ENCODE peak calls at places on chromosomes 6 and 20, in nine cellular contexts. N is A673, R is fibroblast of pulmonary artery, Z is heart right ventricle, L is AG10803, J is neural progenitor cell, C is AG04450, Q is A549, I is gastrocnemius medialis. E is an unnamed sample.
A peak's percentile ranks its signal among the peaks of the same experiment; 100 is the strongest.

GRCh38 chr6:51410453-51410852 is 591.8 kb downstream of the TFAP2B start:
- DNase-seq in C (no peak), R (no peak), Q (no peak), L (no peak), N (no peak), J (no peak), Z (no peak), I (no peak), E (no peak)

GRCh38 chr6:76774750-76775396 is 688.4 kb downstream of the HTR1B start:
- DNase-seq in I (no peak), C (no peak), L (no peak), N (no peak), Q (no peak), J (peak; percentile 4), Z (peak; percentile 34), R (peak; percentile 51), E (peak; percentile 33)

GRCh38 chr6:106422551-106422950 is 62.0 kb downstream of the CRYBG1 start:
- DNase-seq in I (no peak), Z (no peak), C (no peak), J (no peak), R (no peak), Q (no peak), L (no peak), N (no peak), E (no peak)

GRCh38 chr6:169970306-169970988 is 219.0 kb downstream of the ERMARD start:
- DNase-seq in C (no peak), N (no peak), R (no peak), I (peak; percentile 10), L (no peak), Q (no peak), J (no peak), Z (no peak), E (no peak)

GRCh38 chr20:699811-700338 is 24.3 kb upstream of the SCRT2 start:
- DNase-seq in N (no peak), J (peak; percentile 55), R (no peak), Q (no peak), Z (peak; percentile 69), C (no peak), L (no peak), I (peak; percentile 74), E (no peak)

GRCh38 chr6:125872259-125872921 is 81.6 kb downstream of the NCOA7 start:
- DNase-seq in Q (peak; percentile 60), R (peak; percentile 39), C (no peak), J (no peak), L (peak; percentile 19), N (no peak), Z (no peak), I (no peak), E (no peak)

GRCh38 chr6:1110164-1110563 is 201.7 kb upstream of the FOXQ1 start:
- DNase-seq in Q (peak; percentile 6), L (no peak), N (no peak), Z (no peak), R (no peak), C (no peak), J (no peak), I (no peak), E (peak; percentile 9)

GRCh38 chr6:100475554-100476325 is 11.0 kb upstream of the SIM1 start:
- DNase-seq in I (no peak), L (no peak), J (no peak), N (no peak), Q (peak; percentile 7), R (no peak), C (no peak), Z (no peak), E (no peak)

GRCh38 chr6:33640361-33640760 is 19.2 kb downstream of the ITPR3 start:
- DNase-seq in R (no peak), N (no peak), C (no peak), J (no peak), Z (no peak), L (no peak), I (no peak), Q (no peak), E (no peak)

GRCh38 chr6:164827537-164827936 is 481.9 kb downstream of the C6orf118 start:
- DNase-seq in N (no peak), Z (no peak), L (no peak), C (no peak), J (no peak), I (no peak), Q (no peak), R (no peak), E (no peak)

GRCh38 chr20:52179331-52180166 is 12.0 kb downstream of the ZFP64 start:
- DNase-seq in N (no peak), Q (no peak), L (peak; percentile 30), J (no peak), I (no peak), R (no peak), C (no peak), Z (no peak), E (peak; percentile 83)

GRCh38 chr6:25302677-25303128 is 23.5 kb downstream of the CARMIL1 start:
- DNase-seq in R (peak; percentile 72), Z (no peak), L (peak; percentile 84), Q (peak; percentile 57), J (peak; percentile 14), C (no peak), I (no peak), N (peak; percentile 28), E (peak; percentile 52)

GRCh38 chr6:123619156-123619555 is 17.6 kb downstream of the TRDN start:
- DNase-seq in Z (peak; percentile 25), L (no peak), I (peak; percentile 71), Q (no peak), N (no peak), R (no peak), C (no peak), J (no peak), E (no peak)

GRCh38 chr6:152070556-152070955 is 263.1 kb downstream of the ESR1 start:
- DNase-seq in Q (no peak), L (no peak), J (no peak), I (no peak), C (no peak), N (no peak), R (no peak), Z (no peak), E (no peak)

GRCh38 chr6:152071843-152072242 is 264.4 kb downstream of the ESR1 start:
- DNase-seq in C (no peak), N (no peak), Z (no peak), I (no peak), J (no peak), Q (no peak), R (no peak), L (no peak), E (no peak)

GRCh38 chr6:152068622-152069261 is 261.3 kb downstream of the ESR1 start:
- DNase-seq in N (peak; percentile 28), I (no peak), Q (no peak), L (no peak), C (no peak), J (no peak), R (peak; percentile 21), Z (no peak), E (no peak)

DNA sequence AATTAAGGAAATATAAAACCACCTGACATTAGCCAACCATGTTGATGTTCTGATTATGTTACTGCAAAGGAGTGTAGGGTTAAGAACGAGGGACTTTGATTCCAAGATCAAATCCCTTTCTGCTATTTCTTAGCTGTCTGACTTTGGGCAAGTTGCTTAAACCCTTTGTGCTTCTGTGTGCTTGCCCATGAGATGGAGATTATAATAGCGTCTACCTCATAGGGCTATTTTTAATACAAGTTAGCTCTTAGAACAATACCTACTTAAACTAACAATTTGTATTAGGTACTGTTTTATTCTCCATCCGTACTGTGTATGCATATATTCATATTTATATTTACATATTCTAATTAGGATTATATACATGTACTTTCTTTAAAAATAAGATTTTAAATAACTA is 263.8 kb downstream of the ESR1 start:
- DNase-seq in C (no peak), N (no peak), Q (no peak), L (no peak), J (no peak), I (no peak), R (no peak), Z (no peak), E (no peak)
- H3K4me3 ChIP-seq in C (no peak overlapping the region), N (no peak overlapping the region), Q (no peak overlapping the region), L (no peak overlapping the region), J (no peak overlapping the region), I (no peak overlapping the region), R (no peak overlapping the region), Z (no peak overlapping the region), E (no peak overlapping the region)

DNA sequence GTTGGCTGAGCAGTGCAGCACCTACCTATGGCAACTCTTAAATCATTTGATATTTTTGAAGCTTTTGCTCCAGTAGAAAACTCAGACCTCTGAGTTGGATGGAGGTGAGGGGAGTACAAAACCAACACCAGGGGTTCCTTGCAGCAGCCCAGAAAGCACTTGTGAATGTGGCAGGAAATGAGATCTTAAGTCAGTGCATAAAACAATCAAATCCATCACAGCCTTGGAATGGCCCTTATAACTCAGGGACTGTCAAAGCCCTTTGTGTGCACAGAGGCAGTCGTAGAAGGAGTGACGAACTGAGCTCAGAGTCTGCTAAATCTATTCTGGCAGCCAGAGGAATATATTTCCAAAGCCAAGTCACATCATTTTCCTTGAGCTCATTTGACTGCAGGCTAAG is 676.5 kb downstream of the DHX35 start:
- DNase-seq in I (no peak), J (no peak), N (no peak), R (no peak), C (no peak), Q (no peak), L (no peak), Z (no peak), E (no peak)
- H3K4me3 ChIP-seq in I (no peak overlapping the region), J (no peak overlapping the region), N (no peak overlapping the region), R (no peak overlapping the region), C (no peak overlapping the region), Q (no peak overlapping the region), L (no peak overlapping the region), Z (no peak overlapping the region), E (no peak overlapping the region)

GRCh38 chr6:74073896-74074295 is 377.9 kb downstream of the CD109 start:
- DNase-seq in C (no peak), Z (no peak), J (no peak), Q (no peak), R (no peak), N (no peak), I (no peak), L (peak; percentile 86), E (peak; percentile 8)

GRCh38 chr6:74070091-74070490 is 374.1 kb downstream of the CD109 start:
- DNase-seq in N (no peak), L (peak; percentile 95), R (peak; percentile 18), Q (no peak), C (no peak), Z (no peak), I (no peak), J (no peak), E (no peak)

GRCh38 chr6:74075323-74075722 is 379.3 kb downstream of the CD109 start:
- DNase-seq in L (peak; percentile 95), J (no peak), I (peak; percentile 58), C (no peak), Q (no peak), N (peak; percentile 41), Z (peak; percentile 32), R (peak; percentile 58), E (peak; percentile 43)

GRCh38 chr6:74073429-74073828 is 377.4 kb downstream of the CD109 start:
- DNase-seq in R (peak; percentile 20), I (no peak), C (no peak), L (peak; percentile 70), Q (no peak), Z (no peak), N (no peak), J (no peak), E (peak; percentile 20)

GRCh38 chr6:74074609-74075008 is 378.6 kb downstream of the CD109 start:
- DNase-seq in Z (no peak), C (no peak), N (no peak), I (no peak), R (no peak), J (no peak), L (no peak), Q (no peak), E (no peak)
- H3K4me3 ChIP-seq in Z (no peak overlapping the region), C (no peak overlapping the region), N (no peak overlapping the region), I (no peak overlapping the region), R (no peak overlapping the region), J (no peak overlapping the region), L (no peak overlapping the region), Q (no peak overlapping the region), E (no peak overlapping the region)

GRCh38 chr6:75750925-75751324 is 1.9 kb downstream of the MYO6 start:
- DNase-seq in R (no peak), I (no peak), L (no peak), Q (no peak), Z (no peak), C (no peak), N (no peak), J (no peak), E (peak; percentile 23)
- H3K4me3 ChIP-seq in R (no peak overlapping the region), I (no peak overlapping the region), L (no peak overlapping the region), Q (no peak overlapping the region), Z (peak overlapping the region; percentile 98), C (no peak overlapping the region), N (no peak overlapping the region), J (no peak overlapping the region), E (no peak overlapping the region)

E was measured in fibroblast of villous mesenchyme.